ENCODE peak calls at places on chromosomes 11 and 22, in nine cellular contexts. T, O, R, Z, J, W, F, Q and V are unnamed samples.

GRCh38 chr22:39098576-39098975 is 1.5 kb downstream of the APOBEC3H start:
- DNase-seq in T (no peak), O (no peak), R (no peak), Z (no peak), J (no peak), W (no peak), F (no peak), Q (no peak), V (no peak)

GRCh38 chr11:16217631-16218030 is 138.7 kb downstream of the SOX6 start:
- DNase-seq in T (peak; percentile 70), O (no peak), R (peak; percentile 4), Z (no peak), J (no peak), W (no peak), F (no peak), Q (no peak), V (no peak)

GRCh38 chr11:85740464-85741400 is 54.7 kb upstream of the CCDC89 start:
- DNase-seq in T (no peak), O (no peak), R (peak; percentile 22), Z (no peak), J (no peak), W (no peak), F (no peak), Q (no peak), V (no peak)

GRCh38 chr22:38742176-38742942 is 13.4 kb downstream of the SUN2 start:
- DNase-seq in T (no peak), O (no peak), R (no peak), Z (no peak), J (no peak), W (no peak), F (no peak), Q (no peak), V (no peak)

GRCh38 chr11:130201026-130201425 is 41.4 kb downstream of the ST14 start:
- DNase-seq in T (no peak), O (no peak), R (no peak), Z (no peak), J (no peak), W (no peak), F (no peak), Q (no peak), V (no peak)

GRCh38 chr11:3074912-3075589 is 17.8 kb upstream of the CARS1 start:
- DNase-seq in T (no peak), O (no peak), R (peak; percentile 36), Z (no peak), J (peak; percentile 65), W (no peak), F (no peak), Q (no peak), V (no peak)

GRCh38 chr22:41831383-41831782 is 1.5 kb upstream of the SREBF2 start:
- DNase-seq in T (peak; percentile 32), O (no peak), R (no peak), Z (no peak), J (no peak), W (peak; percentile 31), F (no peak), Q (peak; percentile 30), V (no peak)

GRCh38 chr22:43481528-43482309 is 69.9 kb downstream of the MPPED1 start:
- DNase-seq in T (no peak), O (no peak), R (no peak), Z (no peak), J (no peak), W (no peak), F (peak; percentile 43), Q (no peak), V (no peak)

GRCh38 chr11:46977038-46977818 is 40.7 kb downstream of the CSTPP1 start:
- DNase-seq in T (peak; percentile 17), O (no peak), R (no peak), Z (no peak), J (no peak), W (no peak), F (no peak), Q (no peak), V (no peak)

GRCh38 chr11:16804104-16804947 is 65.9 kb downstream of the C11orf58 start:
- DNase-seq in T (peak; percentile 20), O (no peak), R (peak; percentile 34), Z (no peak), J (peak; percentile 75), W (no peak), F (no peak), Q (peak; percentile 59), V (peak; percentile 44)

GRCh38 chr11:62726156-62727006 is 876 bp downstream of the HNRNPUL2 start:
- DNase-seq in T (no peak), O (no peak), R (no peak), Z (no peak), J (no peak), W (peak; percentile 30), F (no peak), Q (no peak), V (no peak)

GRCh38 chr11:35282226-35282882 is 137.0 kb downstream of the SLC1A2 start:
- DNase-seq in T (peak; percentile 63), O (no peak), R (no peak), Z (no peak), J (no peak), W (no peak), F (no peak), Q (peak; percentile 57), V (peak; percentile 91)

GRCh38 chr11:131739243-131739882 is 368.9 kb downstream of the NTM start:
- DNase-seq in T (no peak), O (no peak), R (no peak), Z (no peak), J (no peak), W (no peak), F (no peak), Q (no peak), V (no peak)

GRCh38 chr11:97345031-97345430 is 955.2 kb downstream of the JRKL start:
- DNase-seq in T (no peak), O (no peak), R (no peak), Z (no peak), J (no peak), W (no peak), F (no peak), Q (no peak), V (no peak)

GRCh38 chr11:129728571-129728970 is 87.1 kb upstream of the TMEM45B start:
- DNase-seq in T (no peak), O (no peak), R (peak; percentile 58), Z (no peak), J (no peak), W (no peak), F (peak; percentile 16), Q (no peak), V (no peak)

DNA sequence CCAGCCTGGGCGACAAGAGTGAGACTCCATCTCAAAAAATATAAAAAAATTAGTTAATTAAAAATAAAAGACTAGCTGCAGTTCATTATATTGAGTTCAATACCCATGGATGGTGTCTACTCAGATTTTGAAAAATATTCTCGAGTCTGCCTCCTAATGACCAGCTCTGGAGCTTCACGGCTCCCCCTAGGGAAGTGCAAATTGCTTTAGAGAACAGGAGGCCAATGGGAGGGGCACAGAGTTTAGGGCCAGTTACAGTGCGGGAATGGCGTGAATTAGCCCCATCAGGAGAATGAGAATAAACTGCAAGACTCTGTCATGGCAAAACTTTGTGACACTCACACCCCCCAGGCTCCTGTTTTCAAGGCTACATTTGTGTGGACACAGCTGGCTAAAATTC is 4.6 kb downstream of the FGF4 start:
- DNase-seq in T (no peak), O (no peak), R (no peak), Z (no peak), J (no peak), W (no peak), F (no peak), Q (no peak), V (no peak)
- H3K4me3 ChIP-seq in T (no peak overlapping the region), O (no peak overlapping the region), R (no peak overlapping the region), Z (no peak overlapping the region), J (no peak overlapping the region), W (no peak overlapping the region), F (no peak overlapping the region), Q (no peak overlapping the region), V (no peak overlapping the region)

GRCh38 chr11:125112235-125112604 is 794 bp upstream of the TMEM218 start:
- DNase-seq in T (no peak), O (no peak), R (no peak), Z (no peak), J (no peak), W (no peak), F (no peak), Q (no peak), V (no peak)
- H3K4me3 ChIP-seq in T (peak overlapping the region; percentile 48), O (peak overlapping the region; percentile 77), R (peak overlapping the region; percentile 33), Z (peak overlapping the region; percentile 83), J (peak overlapping the region; percentile 15), W (peak overlapping the region; percentile 91), F (peak overlapping the region; percentile 96), Q (peak overlapping the region; percentile 36), V (peak overlapping the region; percentile 46)

GRCh38 chr22:50677493-50678217 is 5.0 kb downstream of the SHANK3 start:
- DNase-seq in T (no peak), O (no peak), R (no peak), Z (no peak), J (no peak), W (no peak), F (no peak), Q (no peak), V (no peak)

GRCh38 chr22:50675553-50676199 is 3.1 kb downstream of the SHANK3 start:
- DNase-seq in T (no peak), O (no peak), R (no peak), Z (no peak), J (no peak), W (no peak), F (no peak), Q (no peak), V (no peak)

GRCh38 chr22:50676661-50677492 is 4.3 kb downstream of the SHANK3 start:
- DNase-seq in T (no peak), O (no peak), R (no peak), Z (no peak), J (no peak), W (no peak), F (no peak), Q (no peak), V (no peak)

GRCh38 chr22:50674606-50675552 is 2.3 kb downstream of the SHANK3 start:
- DNase-seq in T (peak; percentile 26), O (no peak), R (peak; percentile 73), Z (no peak), J (peak; percentile 84), W (no peak), F (no peak), Q (no peak), V (peak; percentile 16)

DNA sequence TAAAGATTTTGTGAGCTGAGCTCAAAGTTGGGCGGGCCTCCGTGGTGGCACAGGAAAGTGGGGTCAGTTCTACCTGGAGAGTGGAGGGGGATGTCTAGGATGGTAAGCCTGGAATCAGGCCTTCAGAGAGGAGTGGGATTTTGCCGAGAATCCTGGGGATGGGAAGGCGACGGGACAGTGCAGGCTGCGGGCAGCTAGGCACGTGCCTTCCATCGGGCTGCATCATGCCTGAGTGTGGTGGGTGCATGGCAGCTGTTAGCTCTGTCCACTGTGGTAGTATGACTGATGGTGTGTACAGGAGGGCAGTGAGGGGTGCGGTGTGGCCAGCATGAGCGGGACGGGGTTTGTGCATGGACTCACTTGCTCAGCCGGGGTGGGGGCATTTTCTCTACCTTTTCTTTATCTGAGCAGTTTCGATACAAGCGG is 3.6 kb downstream of the SHANK3 start:
- DNase-seq in T (no peak), O (no peak), R (no peak), Z (no peak), J (no peak), W (no peak), F (no peak), Q (no peak), V (no peak)
- H3K4me3 ChIP-seq in T (no peak overlapping the region), O (peak overlapping the region; percentile 53), R (no peak overlapping the region), Z (peak overlapping the region; percentile 69), J (no peak overlapping the region), W (peak overlapping the region; percentile 60), F (no peak overlapping the region), Q (no peak overlapping the region), V (no peak overlapping the region)

GRCh38 chr11:105033344-105033743 is 1.6 kb downstream of the CASP1 start:
- DNase-seq in T (no peak), O (no peak), R (no peak), Z (no peak), J (no peak), W (no peak), F (no peak), Q (no peak), V (no peak)
- H3K4me3 ChIP-seq in T (peak overlapping the region; percentile 69), O (peak overlapping the region; percentile 44), R (no peak overlapping the region), Z (peak overlapping the region; percentile 64), J (peak overlapping the region; percentile 35), W (peak overlapping the region; percentile 58), F (no peak overlapping the region), Q (no peak overlapping the region), V (peak overlapping the region; percentile 60)